ENCODE peak calls at places on chromosomes 16 and 17, in six cellular contexts. I is mammary epithelial cell, B is breast epithelium, L is neural progenitor cell, P is colonic mucosa, J is GM23338. T is an unnamed sample. For H3K4me1, the result is how much of the 10 kb centered on the place peaks cover.

GRCh38 chr16:88760424-88761142 is 24.4 kb downstream of the PIEZO1 start:
- DNase-seq in I (no peak), B (no peak), L (no peak), P (peak), J (no peak), T (no peak)

GRCh38 chr17:13393841-13394710 is 207.7 kb downstream of the HS3ST3A1 start:
- DNase-seq in I (peak), B (no peak), L (no peak), P (no peak), J (no peak), T (no peak)

GRCh38 chr16:22161999-22162657 is at the start of gene SDR42E2:
- DNase-seq in I (peak), B (no peak), L (peak), P (peak), J (peak), T (no peak)

GRCh38 chr16:67986949-67987348 is 6.7 kb upstream of the DPEP3 start:
- DNase-seq in I (no peak), B (no peak), L (no peak), P (no peak), J (no peak), T (no peak)

GRCh38 chr17:81338301-81339179 is 43.4 kb upstream of the SLC38A10 start:
- DNase-seq in I (no peak), B (no peak), L (no peak), P (no peak), J (no peak), T (no peak)

GRCh38 chr17:38742431-38743308 is 5.5 kb downstream of the PCGF2 start:
- DNase-seq in I (peak), B (no peak), L (no peak), P (peak), J (no peak), T (no peak)

GRCh38 chr16:2326191-2326590 is 14.3 kb downstream of the ABCA3 start:
- DNase-seq in I (no peak), B (no peak), L (no peak), P (no peak), J (no peak), T (no peak)

GRCh38 chr17:43559161-43559816 is 13.1 kb upstream of the ETV4 start:
- DNase-seq in I (no peak), B (no peak), L (no peak), P (no peak), J (no peak), T (no peak)

GRCh38 chr16:20906225-20906870 is 5.8 kb downstream of the LYRM1 start:
- DNase-seq in I (peak), B (no peak), L (no peak), P (no peak), J (no peak), T (no peak)

GRCh38 chr17:15999974-16000827 is 577 bp downstream of the TTC19 start:
- DNase-seq in I (peak), B (no peak), L (peak), P (no peak), J (peak), T (peak)

GRCh38 chr16:30085820-30086219 is 5.9 kb downstream of the TBX6 start:
- DNase-seq in I (no peak), B (no peak), L (no peak), P (no peak), J (no peak), T (no peak)

GRCh38 chr16:57263585-57264351 is 18.7 kb downstream of the ARL2BP start:
- DNase-seq in I (no peak), B (no peak), L (no peak), P (no peak), J (no peak), T (no peak)

GRCh38 chr16:79885320-79885719 is 284.8 kb upstream of the MAF start:
- DNase-seq in I (peak), B (peak), L (no peak), P (no peak), J (peak), T (no peak)

GRCh38 chr16:67884-68789 is 4.3 kb downstream of the RHBDF1 start:
- DNase-seq in I (no peak), B (no peak), L (no peak), P (no peak), J (no peak), T (no peak)

GRCh38 chr17:2030779-2031163 is 818 bp downstream of the DPH1 start:
- DNase-seq in I (no peak), B (no peak), L (peak), P (no peak), J (no peak), T (no peak)

GRCh38 chr17:6366144-6366755 is 68.7 kb downstream of the AIPL1 start:
- DNase-seq in I (peak), B (no peak), L (no peak), P (no peak), J (no peak), T (no peak)

GRCh38 chr16:82993415-82993814 is 366.6 kb downstream of the CDH13 start:
- DNase-seq in I (no peak), B (no peak), L (no peak), P (no peak), J (no peak), T (no peak)

GRCh38 chr17:54903375-54903774 is 2.7 kb downstream of the TOM1L1 start:
- DNase-seq in I (no peak), B (peak), L (no peak), P (no peak), J (no peak), T (no peak)

GRCh38 chr16:168424-168823 is 2.6 kb downstream of the HBM start:
- DNase-seq in I (no peak), B (no peak), L (no peak), P (no peak), J (no peak), T (no peak)

GRCh38 chr17:10224592-10225195 is 26.3 kb upstream of the GAS7 start:
- DNase-seq in I (no peak), B (no peak), L (no peak), P (no peak), J (no peak), T (peak)

GRCh38 chr17:47188266-47188665 is 829 bp downstream of the CDC27 start:
- DNase-seq in I (peak), B (no peak), L (no peak), P (no peak), J (peak), T (peak)

GRCh38 chr16:75272097-75272548 is 20.7 kb upstream of the BCAR1 start:
- DNase-seq in I (no peak), B (no peak), L (no peak), P (no peak), J (no peak), T (no peak)

GRCh38 chr17:1331708-1332107 is 52.2 kb downstream of the TRARG1 start:
- DNase-seq in I (no peak), B (no peak), L (no peak), P (no peak), J (no peak), T (peak)

GRCh38 chr16:75559564-75560372 is 3.7 kb upstream of the TMEM231 start:
- DNase-seq in I (peak), B (no peak), L (peak), P (no peak), J (peak), T (no peak)

GRCh38 chr17:13074026-13074425 is 56.2 kb upstream of the ELAC2 start:
- DNase-seq in I (peak), B (no peak), L (no peak), P (no peak), J (no peak), T (no peak)

GRCh38 chr17:61002316-61002736 is 324.7 kb downstream of the BCAS3 start:
- DNase-seq in I (peak), B (no peak), L (peak), P (no peak), J (peak), T (no peak)

GRCh38 chr17:17416007-17416399 is 60.8 kb upstream of the MED9 start:
- DNase-seq in I (peak), B (no peak), L (peak), P (peak), J (peak), T (peak)

GRCh38 chr17:81295678-81296381 is 723 bp upstream of the SLC38A10 start:
- DNase-seq in I (peak), B (peak), L (peak), P (peak), J (peak), T (peak)

GRCh38 chr17:4045477-4045876 is 81.2 kb upstream of the ATP2A3 start:
- DNase-seq in I (no peak), B (no peak), L (no peak), P (no peak), J (no peak), T (no peak)

GRCh38 chr16:54431041-54431996 is 144.7 kb upstream of the IRX3 start:
- DNase-seq in I (peak), B (no peak), L (no peak), P (no peak), J (no peak), T (peak)

GRCh38 chr17:19415311-19415710 is 4.3 kb downstream of the RNF112 start:
- DNase-seq in I (no peak), B (no peak), L (no peak), P (no peak), J (no peak), T (no peak)

GRCh38 chr17:46742539-46743270 is 75.8 kb downstream of the WNT3 start:
- DNase-seq in I (peak), B (peak), L (no peak), P (no peak), J (no peak), T (no peak)

GRCh38 chr17:34892864-34893263 is 68.4 kb downstream of the CCT6B start:
- DNase-seq in I (no peak), B (no peak), L (peak), P (no peak), J (peak), T (peak)

GRCh38 chr16:84614075-84614474 is 3.8 kb downstream of the COTL1 start:
- DNase-seq in I (no peak), B (no peak), L (no peak), P (no peak), J (no peak), T (no peak)

GRCh38 chr17:17235212-17236174 is 1.5 kb downstream of the FLCN start:
- DNase-seq in I (peak), B (no peak), L (no peak), P (no peak), J (no peak), T (no peak)

GRCh38 chr17:2456475-2456874 is 55.2 kb downstream of the METTL16 start:
- DNase-seq in I (no peak), B (no peak), L (no peak), P (no peak), J (no peak), T (no peak)

DNA sequence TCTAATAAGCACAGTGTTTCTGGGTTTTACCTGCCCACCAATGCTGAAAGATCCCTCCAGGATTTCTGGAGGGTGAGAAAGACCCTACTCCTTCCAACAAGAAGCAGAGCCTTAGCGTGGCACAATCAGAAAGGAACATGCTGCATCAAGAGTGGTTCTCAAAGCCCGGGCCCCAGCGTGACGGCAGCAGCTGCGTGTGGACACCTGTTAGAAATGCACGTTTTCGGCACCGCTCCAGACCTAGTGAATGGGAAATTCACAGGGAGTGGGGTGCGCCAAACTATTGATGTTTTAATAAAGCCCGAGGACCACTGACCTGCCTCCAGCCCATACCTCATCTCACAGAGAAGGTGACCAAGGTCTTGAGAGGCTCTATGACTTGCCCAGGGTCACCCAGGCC is 55.8 kb downstream of the PECAM1 start:
- DNase-seq in I (no peak), B (no peak), L (no peak), P (no peak), J (no peak), T (no peak)
- H3K4me1 ChIP-seq in I (under half), B (under half), L (under half), P (under half), J (under half), T (under half)

GRCh38 chr17:68248886-68249872 is 1.3 kb downstream of the AMZ2 start:
- DNase-seq in I (no peak), B (peak), L (no peak), P (no peak), J (no peak), T (no peak)
- H3K4me1 ChIP-seq in I (under half), B (under half), L (under half), P (under half), J (under half), T (half or more)

GRCh38 chr17:83192161-83192788 is 112.9 kb downstream of the METRNL start:
- DNase-seq in I (no peak), B (peak), L (no peak), P (peak), J (no peak), T (no peak)

GRCh38 chr17:83193336-83194188 is 114.2 kb downstream of the METRNL start:
- DNase-seq in I (peak), B (peak), L (no peak), P (no peak), J (no peak), T (peak)

GRCh38 chr17:83190601-83191387 is 111.4 kb downstream of the METRNL start:
- DNase-seq in I (no peak), B (no peak), L (no peak), P (peak), J (no peak), T (no peak)

GRCh38 chr17:83189673-83190385 is 110.4 kb downstream of the METRNL start:
- DNase-seq in I (no peak), B (peak), L (no peak), P (peak), J (no peak), T (no peak)

GRCh38 chr17:83191388-83192160 is 112.2 kb downstream of the METRNL start:
- DNase-seq in I (no peak), B (peak), L (no peak), P (no peak), J (no peak), T (no peak)
- H3K4me1 ChIP-seq in I (under half), B (under half), L (under half), P (under half), J (under half), T (under half)

GRCh38 chr17:74740641-74741387 is 3.8 kb downstream of the RAB37 start:
- DNase-seq in I (no peak), B (no peak), L (no peak), P (no peak), J (no peak), T (no peak)

GRCh38 chr17:74737299-74738050 is 419 bp downstream of the RAB37 start:
- DNase-seq in I (no peak), B (no peak), L (peak), P (no peak), J (peak), T (peak)

GRCh38 chr17:74738051-74738996 is 1.3 kb downstream of the RAB37 start:
- DNase-seq in I (no peak), B (no peak), L (no peak), P (peak), J (no peak), T (peak)

GRCh38 chr17:74736423-74737298 is at the start of gene RAB37:
- DNase-seq in I (no peak), B (no peak), L (peak), P (peak), J (peak), T (peak)

DNA sequence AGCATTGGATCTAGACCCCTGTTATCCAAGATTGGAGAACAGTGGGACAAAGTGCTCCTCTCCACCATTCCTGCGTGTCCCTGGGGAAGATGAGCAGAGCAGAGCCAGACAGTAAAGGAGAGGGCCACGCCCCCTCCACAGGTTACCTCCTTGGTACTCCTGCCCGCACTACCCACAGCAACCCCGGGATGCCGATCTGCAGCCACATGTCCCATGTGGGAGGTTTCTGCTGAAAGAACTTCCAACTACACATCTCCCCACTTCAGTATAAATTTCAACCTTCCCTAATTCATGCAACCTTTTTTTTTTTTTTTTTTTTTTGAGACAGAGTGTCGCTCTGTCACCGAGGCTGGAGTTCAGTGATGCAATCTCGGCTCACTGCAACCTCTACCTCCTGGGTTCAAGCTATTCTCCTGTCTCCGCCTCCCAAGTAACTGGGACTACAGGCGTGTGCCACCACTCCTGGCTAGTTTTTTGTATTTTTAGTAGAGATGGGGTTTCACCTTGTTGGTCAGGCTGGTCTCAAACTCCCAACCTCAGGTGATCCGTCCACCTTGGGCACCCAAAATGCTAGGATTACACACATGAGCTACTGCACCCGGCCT is 2.3 kb downstream of the RAB37 start:
- DNase-seq in I (no peak), B (no peak), L (no peak), P (no peak), J (no peak), T (no peak)
- H3K4me1 ChIP-seq in I (under half), B (under half), L (under half), P (under half), J (under half), T (half or more)

DNA sequence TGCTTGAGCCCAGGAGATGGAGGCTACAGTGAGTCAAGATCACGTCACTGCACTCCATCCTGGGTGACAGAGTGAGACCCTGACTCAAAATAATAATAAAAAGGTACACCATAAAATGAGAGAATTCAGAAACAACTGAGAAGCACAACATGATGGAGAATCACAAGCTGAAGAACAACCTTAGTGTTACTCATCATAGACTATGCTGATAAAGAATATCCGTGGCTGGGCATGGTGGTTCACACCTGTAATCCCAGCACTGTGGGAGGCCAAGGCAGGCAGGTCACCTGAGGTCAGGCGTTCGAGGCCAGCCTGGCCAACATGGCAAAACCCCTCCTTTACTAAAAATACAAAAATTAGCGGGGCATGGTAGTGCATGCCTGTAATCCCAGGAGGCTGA is 16.0 kb downstream of the CREBBP start:
- DNase-seq in I (no peak), B (no peak), L (no peak), P (no peak), J (no peak), T (no peak)
- H3K4me1 ChIP-seq in I (under half), B (under half), L (under half), P (under half), J (under half), T (under half)